ENCODE peak calls at places on chromosomes 11 and 22, in six cellular contexts. One of them, this sample, is unnamed. For H3K4me1, the result is how much of the 10 kb centered on the place peaks cover.

GRCh38 chr22:50191041-50191740 is 5.5 kb downstream of the TRABD start:
- DNase-seq in IMR-90: no peak
- DNase-seq in PC-3: no peak
- DNase-seq in astrocyte: no peak
- DNase-seq in neural progenitor cell: no peak
- DNase-seq in fibroblast of lung: no peak
- DNase-seq in this sample: no peak

GRCh38 chr11:34266090-34266912 is 91.5 kb downstream of the ABTB2 start:
- DNase-seq in IMR-90: peak
- DNase-seq in PC-3: peak
- DNase-seq in astrocyte: peak
- DNase-seq in neural progenitor cell: no peak
- DNase-seq in fibroblast of lung: peak
- DNase-seq in this sample: peak

GRCh38 chr11:35236667-35237003 is 97.7 kb downstream of the CD44 start:
- DNase-seq in IMR-90: peak
- DNase-seq in PC-3: no peak
- DNase-seq in astrocyte: peak
- DNase-seq in neural progenitor cell: no peak
- DNase-seq in fibroblast of lung: peak
- DNase-seq in this sample: no peak

GRCh38 chr11:46106530-46107407 is 14.5 kb downstream of the PHF21A start:
- DNase-seq in IMR-90: no peak
- DNase-seq in PC-3: no peak
- DNase-seq in astrocyte: no peak
- DNase-seq in neural progenitor cell: peak
- DNase-seq in fibroblast of lung: peak
- DNase-seq in this sample: no peak

GRCh38 chr22:40525250-40525884 is 111.2 kb downstream of the MRTFA start:
- DNase-seq in IMR-90: peak
- DNase-seq in PC-3: peak
- DNase-seq in astrocyte: no peak
- DNase-seq in neural progenitor cell: peak
- DNase-seq in fibroblast of lung: no peak
- DNase-seq in this sample: peak

GRCh38 chr11:19316434-19316833 is 75.7 kb upstream of the E2F8 start:
- DNase-seq in IMR-90: no peak
- DNase-seq in PC-3: no peak
- DNase-seq in astrocyte: no peak
- DNase-seq in neural progenitor cell: no peak
- DNase-seq in fibroblast of lung: peak
- DNase-seq in this sample: no peak

GRCh38 chr11:18243783-18244362 is 4.6 kb downstream of the SAA2 start:
- DNase-seq in IMR-90: peak
- DNase-seq in PC-3: peak
- DNase-seq in astrocyte: peak
- DNase-seq in neural progenitor cell: peak
- DNase-seq in fibroblast of lung: peak
- DNase-seq in this sample: peak

GRCh38 chr22:31637375-31637937 is 24.6 kb downstream of the PISD start:
- DNase-seq in IMR-90: no peak
- DNase-seq in PC-3: no peak
- DNase-seq in astrocyte: no peak
- DNase-seq in neural progenitor cell: no peak
- DNase-seq in fibroblast of lung: no peak
- DNase-seq in this sample: no peak

GRCh38 chr11:57643802-57644201 is 5.9 kb downstream of the YPEL4 start:
- DNase-seq in IMR-90: peak
- DNase-seq in PC-3: no peak
- DNase-seq in astrocyte: no peak
- DNase-seq in neural progenitor cell: no peak
- DNase-seq in fibroblast of lung: no peak
- DNase-seq in this sample: no peak

GRCh38 chr11:42232655-42233054 is 773.2 kb upstream of the LRRC4C start:
- DNase-seq in IMR-90: no peak
- DNase-seq in PC-3: no peak
- DNase-seq in astrocyte: no peak
- DNase-seq in neural progenitor cell: no peak
- DNase-seq in fibroblast of lung: no peak
- DNase-seq in this sample: no peak

GRCh38 chr11:119101367-119101758 is 290 bp downstream of the DPAGT1 start:
- DNase-seq in IMR-90: no peak
- DNase-seq in PC-3: no peak
- DNase-seq in astrocyte: no peak
- DNase-seq in neural progenitor cell: no peak
- DNase-seq in fibroblast of lung: no peak
- DNase-seq in this sample: no peak

GRCh38 chr11:38123673-38124072 is 1525.6 kb upstream of the RAG2 start:
- DNase-seq in IMR-90: no peak
- DNase-seq in PC-3: no peak
- DNase-seq in astrocyte: no peak
- DNase-seq in neural progenitor cell: peak
- DNase-seq in fibroblast of lung: no peak
- DNase-seq in this sample: no peak

GRCh38 chr11:92130432-92130831 is 94.2 kb upstream of the FAT3 start:
- DNase-seq in IMR-90: peak
- DNase-seq in PC-3: peak
- DNase-seq in astrocyte: peak
- DNase-seq in neural progenitor cell: no peak
- DNase-seq in fibroblast of lung: peak
- DNase-seq in this sample: peak

GRCh38 chr11:2390871-2391662 is 9.5 kb upstream of the TSSC4 start:
- DNase-seq in IMR-90: peak
- DNase-seq in PC-3: peak
- DNase-seq in astrocyte: peak
- DNase-seq in neural progenitor cell: peak
- DNase-seq in fibroblast of lung: peak
- DNase-seq in this sample: peak

GRCh38 chr11:121767433-121767832 is 314.7 kb upstream of the SORL1-AS1 start:
- DNase-seq in IMR-90: peak
- DNase-seq in PC-3: no peak
- DNase-seq in astrocyte: no peak
- DNase-seq in neural progenitor cell: no peak
- DNase-seq in fibroblast of lung: no peak
- DNase-seq in this sample: peak

GRCh38 chr22:30535182-30535581 is 11.4 kb downstream of the SEC14L6 start:
- DNase-seq in IMR-90: no peak
- DNase-seq in PC-3: no peak
- DNase-seq in astrocyte: no peak
- DNase-seq in neural progenitor cell: no peak
- DNase-seq in fibroblast of lung: no peak
- DNase-seq in this sample: no peak

GRCh38 chr11:76610871-76611475 is 59.6 kb downstream of the LRRC32 start:
- DNase-seq in IMR-90: no peak
- DNase-seq in PC-3: no peak
- DNase-seq in astrocyte: no peak
- DNase-seq in neural progenitor cell: no peak
- DNase-seq in fibroblast of lung: no peak
- DNase-seq in this sample: no peak

GRCh38 chr22:48532986-48533385 is 1294.7 kb downstream of the BRD1 start:
- DNase-seq in IMR-90: no peak
- DNase-seq in PC-3: no peak
- DNase-seq in astrocyte: no peak
- DNase-seq in neural progenitor cell: no peak
- DNase-seq in fibroblast of lung: no peak
- DNase-seq in this sample: no peak

GRCh38 chr22:49322861-49323622 is 504.6 kb downstream of the BRD1 start:
- DNase-seq in IMR-90: no peak
- DNase-seq in PC-3: no peak
- DNase-seq in astrocyte: no peak
- DNase-seq in neural progenitor cell: no peak
- DNase-seq in fibroblast of lung: no peak
- DNase-seq in this sample: no peak

GRCh38 chr11:78789365-78789764 is 214.7 kb upstream of the NARS2 start:
- DNase-seq in IMR-90: no peak
- DNase-seq in PC-3: no peak
- DNase-seq in astrocyte: no peak
- DNase-seq in neural progenitor cell: no peak
- DNase-seq in fibroblast of lung: no peak
- DNase-seq in this sample: no peak

GRCh38 chr22:42364641-42365336 is 67.4 kb downstream of the NFAM1 start:
- DNase-seq in IMR-90: peak
- DNase-seq in PC-3: no peak
- DNase-seq in astrocyte: peak
- DNase-seq in neural progenitor cell: no peak
- DNase-seq in fibroblast of lung: peak
- DNase-seq in this sample: no peak

GRCh38 chr11:17476317-17477083 is at the start of gene ABCC8:
- DNase-seq in IMR-90: no peak
- DNase-seq in PC-3: no peak
- DNase-seq in astrocyte: no peak
- DNase-seq in neural progenitor cell: peak
- DNase-seq in fibroblast of lung: no peak
- DNase-seq in this sample: peak

GRCh38 chr11:67270256-67271211 is 4.3 kb downstream of the GRK2 start:
- DNase-seq in IMR-90: no peak
- DNase-seq in PC-3: no peak
- DNase-seq in astrocyte: no peak
- DNase-seq in neural progenitor cell: peak
- DNase-seq in fibroblast of lung: no peak
- DNase-seq in this sample: no peak

GRCh38 chr11:844693-845644 is 2.3 kb downstream of the TSPAN4 start:
- DNase-seq in IMR-90: peak
- DNase-seq in PC-3: peak
- DNase-seq in astrocyte: peak
- DNase-seq in neural progenitor cell: peak
- DNase-seq in fibroblast of lung: peak
- DNase-seq in this sample: no peak

DNA sequence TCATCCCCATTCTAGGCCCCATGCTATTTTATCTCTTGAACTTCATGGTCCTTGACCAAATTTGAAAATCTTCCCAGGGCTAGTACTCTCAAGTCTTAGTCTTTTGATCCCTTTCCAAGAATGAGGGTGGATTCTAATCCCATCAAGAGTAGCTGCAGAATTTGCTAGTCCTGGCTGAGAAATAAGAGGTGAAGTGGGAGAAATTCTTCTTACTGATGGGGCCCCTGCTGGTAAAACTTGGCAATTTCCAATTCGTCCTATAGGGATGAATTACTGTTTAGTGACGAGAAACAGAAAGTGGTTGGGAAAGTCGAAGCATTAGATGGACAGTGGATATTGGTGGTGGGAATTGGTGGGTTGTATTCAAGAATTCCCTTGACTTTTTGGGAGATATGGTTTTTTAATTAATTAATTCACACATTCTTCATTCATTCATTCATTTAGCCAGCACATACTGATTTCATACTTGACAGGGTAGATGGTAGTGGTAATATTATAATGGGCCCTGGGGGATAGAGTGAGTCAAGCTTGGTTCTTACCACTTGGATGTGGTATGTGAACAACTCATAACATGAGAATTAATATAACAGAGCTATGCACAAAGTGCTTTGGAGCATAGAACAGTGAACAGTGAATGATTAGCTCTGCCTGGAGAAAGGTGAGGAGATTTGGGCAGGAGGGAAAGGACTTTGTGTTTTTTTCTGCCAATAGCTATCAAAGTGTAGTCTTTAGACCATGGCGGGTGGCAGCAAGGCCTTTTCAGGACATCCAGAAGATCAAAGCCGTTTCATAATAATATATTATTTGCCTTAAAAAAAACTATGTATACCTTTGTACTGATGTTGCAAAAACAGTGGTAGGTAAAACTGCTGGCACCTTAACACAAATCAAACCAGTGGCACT is 103.8 kb downstream of the STIM1 start:
- DNase-seq in IMR-90: peak
- DNase-seq in PC-3: peak
- DNase-seq in astrocyte: peak
- DNase-seq in neural progenitor cell: peak
- DNase-seq in fibroblast of lung: peak
- DNase-seq in this sample: peak
- TF ChIP-seq CTCF in IMR-90: peak
- TF ChIP-seq CTCF in PC-3: peak
- TF ChIP-seq CTCF in astrocyte: peak
- TF ChIP-seq CTCF in neural progenitor cell: peak
- TF ChIP-seq CTCF in fibroblast of lung: no peak
- TF ChIP-seq CTCF in this sample: peak

DNA sequence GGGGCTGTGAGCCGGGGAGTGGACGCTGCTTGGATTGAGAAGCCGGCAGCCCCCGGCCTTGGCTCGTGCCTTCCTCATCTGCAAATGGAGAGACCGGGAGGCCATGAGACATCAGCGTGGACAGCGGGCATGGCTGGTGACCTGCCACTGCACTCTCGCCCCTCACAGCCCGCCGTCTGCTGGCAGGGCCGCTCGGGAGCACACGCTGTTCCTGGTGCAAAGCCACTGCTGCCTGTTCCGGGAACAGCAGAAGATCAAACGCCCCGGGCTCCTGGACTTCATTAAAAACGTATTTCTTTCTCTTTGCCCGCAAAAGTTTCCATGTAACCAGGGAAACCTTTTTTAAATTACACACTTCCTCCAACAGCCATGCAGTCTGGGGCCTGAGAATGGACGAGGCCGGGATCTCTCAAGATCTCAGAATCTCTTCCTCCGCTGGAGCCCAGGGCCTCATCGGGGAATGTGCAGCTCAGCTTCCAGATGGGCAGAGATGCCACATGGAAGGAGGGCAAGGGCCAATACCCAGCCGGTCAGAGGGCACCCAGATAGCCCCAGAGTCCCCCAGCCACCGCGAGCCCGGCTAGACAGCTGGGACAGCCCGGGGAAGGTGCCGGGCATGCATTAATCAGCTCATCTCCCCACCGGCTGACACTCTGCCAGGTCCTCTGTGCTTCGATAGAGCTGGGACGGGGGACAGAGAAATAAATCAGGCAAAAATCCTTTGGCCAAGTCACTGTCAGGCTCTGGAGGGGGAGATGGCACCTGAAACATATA is 62.9 kb upstream of the PRR5 start:
- DNase-seq in IMR-90: no peak
- DNase-seq in PC-3: no peak
- DNase-seq in astrocyte: no peak
- DNase-seq in neural progenitor cell: no peak
- DNase-seq in fibroblast of lung: no peak
- DNase-seq in this sample: no peak
- H3K9ac ChIP-seq in IMR-90: no peak
- H3K9ac ChIP-seq in PC-3: no peak
- H3K9ac ChIP-seq in astrocyte: no peak
- H3K9ac ChIP-seq in neural progenitor cell: no peak
- H3K9ac ChIP-seq in fibroblast of lung: no peak
- H3K9ac ChIP-seq in this sample: no peak

GRCh38 chr22:46106279-46107022 is 43.9 kb upstream of the PPARA start:
- DNase-seq in IMR-90: no peak
- DNase-seq in PC-3: no peak
- DNase-seq in astrocyte: no peak
- DNase-seq in neural progenitor cell: no peak
- DNase-seq in fibroblast of lung: no peak
- DNase-seq in this sample: no peak
- H3K4me1 ChIP-seq in IMR-90: under half
- H3K4me1 ChIP-seq in PC-3: under half
- H3K4me1 ChIP-seq in astrocyte: half or more
- H3K4me1 ChIP-seq in neural progenitor cell: under half
- H3K4me1 ChIP-seq in fibroblast of lung: half or more
- H3K4me1 ChIP-seq in this sample: half or more

DNA sequence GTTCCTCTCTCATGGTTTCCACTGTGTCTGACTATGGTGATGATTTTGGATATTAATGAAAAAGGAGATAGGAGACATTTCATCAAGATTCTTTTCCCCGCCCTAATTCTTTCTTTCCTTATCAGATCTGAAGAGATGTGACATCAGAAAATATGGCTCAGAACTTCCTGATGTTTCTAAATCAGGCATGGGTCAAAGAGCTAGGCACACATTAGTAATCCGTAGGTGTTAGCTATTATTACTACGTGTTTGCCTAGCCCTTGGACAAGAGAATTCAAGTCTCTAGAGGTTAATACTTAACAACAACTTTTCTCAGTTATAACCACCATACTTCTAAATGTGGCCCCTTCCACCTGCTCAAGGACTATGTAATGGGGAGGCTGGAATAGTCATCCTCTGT is 5.8 kb downstream of the JOSD1 start:
- DNase-seq in IMR-90: no peak
- DNase-seq in PC-3: no peak
- DNase-seq in astrocyte: no peak
- DNase-seq in neural progenitor cell: no peak
- DNase-seq in fibroblast of lung: no peak
- DNase-seq in this sample: no peak
- TF ChIP-seq CTCF in IMR-90: no peak
- TF ChIP-seq CTCF in PC-3: no peak
- TF ChIP-seq CTCF in astrocyte: no peak
- TF ChIP-seq CTCF in neural progenitor cell: no peak
- TF ChIP-seq CTCF in fibroblast of lung: no peak
- TF ChIP-seq CTCF in this sample: no peak

This sample was measured in mammary epithelial cell.